ENCODE peak calls at places on chromosomes 16 and 17, in ten cellular contexts. S is GM23248; F is PC-3; O is right lobe of liver; B is substantia nigra; J is uterus; Q is tibial nerve; R is small intestine; P is naive thymus-derived CD4-positive, alpha-beta T cell; D is breast epithelium. V is an unnamed sample.

GRCh38 chr17:79691931-79692330 is 38.8 kb upstream of the ENPP7 start:
- DNase-seq in Q (peak; percentile 15), J (peak; percentile 57), F (no peak), S (no peak), P (no peak), R (no peak), O (no peak), D (peak; percentile 27), B (peak; percentile 25), V (no peak)

GRCh38 chr16:70717817-70718216 is 32.0 kb upstream of the MTSS2 start:
- DNase-seq in O (no peak), B (no peak), S (no peak), D (no peak), J (no peak), Q (no peak), P (no peak), F (no peak), R (no peak), V (no peak)

GRCh38 chr17:59436900-59437299 is 105.4 kb downstream of the YPEL2 start:
- DNase-seq in P (no peak), Q (no peak), O (no peak), S (no peak), D (no peak), R (no peak), F (no peak), J (no peak), B (peak; percentile 6), V (no peak)

GRCh38 chr17:57343717-57344116 is 87.4 kb downstream of the MSI2 start:
- DNase-seq in S (no peak), J (no peak), B (no peak), P (no peak), R (no peak), O (no peak), F (no peak), D (no peak), Q (no peak), V (no peak)

GRCh38 chr17:57311281-57312216 is 55.2 kb downstream of the MSI2 start:
- DNase-seq in S (no peak), P (no peak), O (no peak), Q (no peak), D (no peak), R (peak; percentile 83), F (no peak), J (no peak), B (no peak), V (no peak)

GRCh38 chr17:61209524-61209923 is 190.1 kb upstream of the TBX2 start:
- DNase-seq in P (no peak), R (no peak), J (no peak), D (no peak), Q (peak; percentile 21), F (no peak), B (no peak), O (no peak), S (no peak), V (no peak)

GRCh38 chr17:29150191-29150590 is 30.0 kb downstream of the MYO18A start:
- DNase-seq in Q (no peak), O (peak; percentile 89), B (no peak), R (no peak), P (no peak), F (peak; percentile 25), J (no peak), S (no peak), D (peak; percentile 93), V (no peak)

GRCh38 chr17:59332890-59333377 is 1.5 kb downstream of the YPEL2 start:
- DNase-seq in F (peak; percentile 19), R (no peak), S (peak; percentile 67), J (peak; percentile 35), O (peak; percentile 56), B (peak; percentile 19), P (peak; percentile 3), Q (peak; percentile 62), D (peak; percentile 30), V (peak; percentile 52)

GRCh38 chr16:56307534-56307873 is 116.2 kb downstream of the GNAO1 start:
- DNase-seq in P (no peak), Q (no peak), S (no peak), D (no peak), J (no peak), O (no peak), F (no peak), B (no peak), R (no peak), V (no peak)

GRCh38 chr17:40355804-40356758 is 8.5 kb downstream of the GJD3 start:
- DNase-seq in S (no peak), F (no peak), P (no peak), D (no peak), B (no peak), R (no peak), J (peak; percentile 60), O (peak; percentile 63), Q (no peak), V (peak; percentile 48)

GRCh38 chr16:1900452-1900774 is 17.8 kb downstream of the HS3ST6 start:
- DNase-seq in J (no peak), R (no peak), Q (no peak), S (no peak), B (no peak), O (no peak), F (no peak), D (no peak), P (no peak), V (no peak)

DNA sequence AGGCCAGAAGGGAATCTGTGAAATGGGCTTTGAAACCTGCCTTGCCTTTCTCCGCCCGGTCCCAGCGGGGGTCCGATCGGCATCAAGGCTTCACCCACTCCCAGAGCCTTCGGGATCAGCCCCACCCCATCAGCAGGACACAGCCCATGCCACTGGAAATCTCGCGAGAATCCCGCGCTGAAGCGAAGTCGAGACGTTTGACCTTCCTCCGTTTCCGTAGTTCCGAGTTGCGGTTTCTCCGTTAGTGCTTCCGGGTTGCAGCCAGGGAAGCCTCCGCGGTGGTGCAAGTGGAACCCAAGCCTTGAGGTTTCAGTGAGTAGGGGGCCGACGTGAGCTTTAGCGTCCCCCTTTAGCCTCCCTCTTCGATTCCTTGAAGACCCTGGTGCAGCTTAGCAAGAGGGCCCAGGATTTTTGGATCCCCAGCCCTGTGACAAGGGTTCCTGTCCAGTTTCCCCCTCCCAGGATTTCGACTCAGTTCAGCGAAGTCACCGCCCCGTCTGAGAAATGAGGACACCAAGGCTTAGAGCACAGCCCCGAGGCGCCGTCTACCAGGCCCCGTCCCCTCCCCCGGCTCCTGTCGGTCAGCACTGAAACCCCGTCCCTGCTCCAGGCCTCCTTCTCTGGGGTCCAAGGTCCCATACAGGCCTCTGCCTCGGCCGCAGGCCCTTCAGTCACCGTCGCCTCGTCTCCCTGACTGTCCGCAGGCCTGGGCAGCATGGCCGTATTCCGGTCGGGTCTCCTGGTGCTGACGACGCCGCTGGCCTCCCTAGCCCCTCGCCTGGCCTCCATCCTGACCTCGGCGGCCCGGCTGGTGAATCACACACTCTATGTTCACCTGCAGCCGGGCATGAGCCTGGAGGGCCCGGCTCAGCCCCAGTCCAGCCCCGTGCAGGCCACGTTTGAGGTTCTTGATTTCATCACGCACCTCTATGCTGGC is at the start of gene COASY:
- DNase-seq in S (peak; percentile 98), R (peak; percentile 98), D (peak; percentile 93), P (peak; percentile 87), J (peak; percentile 96), B (peak; percentile 87), F (peak; percentile 94), Q (peak; percentile 97), O (peak; percentile 95), V (peak; percentile 97)
- H3K27ac ChIP-seq in S (peak within 1 kb of the TSS; percentile 86), R (peak within 1 kb of the TSS; percentile 90), D (peak within 1 kb of the TSS; percentile 95), P (peak within 1 kb of the TSS; percentile 84), J (peak within 1 kb of the TSS; percentile 74), B (peak within 1 kb of the TSS; percentile 83), F (peak within 1 kb of the TSS; percentile 76), Q (peak within 1 kb of the TSS; percentile 95), O (peak within 1 kb of the TSS; percentile 82), V (peak within 1 kb of the TSS; percentile 73)

DNA sequence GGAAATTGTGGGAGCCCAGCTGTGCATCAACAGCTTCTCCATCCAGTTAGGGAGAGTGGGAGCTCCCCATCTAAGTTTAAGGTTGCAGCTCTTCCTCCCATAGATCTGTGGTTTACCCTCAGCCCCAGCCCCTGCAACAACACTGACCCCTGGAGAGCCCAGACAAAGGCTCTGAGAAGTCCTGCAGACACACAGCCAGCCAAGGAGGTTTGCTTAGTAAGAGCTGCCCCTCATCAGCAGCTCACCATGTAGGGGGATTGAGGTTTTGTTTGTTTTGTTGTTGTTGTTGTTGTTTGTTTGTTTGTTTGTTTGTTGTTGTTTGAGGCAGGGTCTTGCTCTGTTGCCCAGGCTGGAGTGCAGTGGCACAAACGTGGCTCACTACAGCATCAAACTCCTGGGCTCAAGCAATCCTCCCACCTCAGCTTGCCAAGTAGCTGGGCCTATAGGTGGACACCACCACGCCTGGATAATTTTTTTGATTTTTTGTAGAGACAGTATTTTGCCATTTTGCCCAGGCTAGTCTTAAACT is 138.6 kb downstream of the CLEC16A start:
- DNase-seq in O (no peak), J (no peak), R (no peak), D (no peak), Q (no peak), S (no peak), B (no peak), F (no peak), P (no peak), V (no peak)
- H3K27ac ChIP-seq in O (no peak overlapping the region), J (no peak overlapping the region), R (no peak overlapping the region), D (no peak overlapping the region), Q (no peak overlapping the region), S (no peak overlapping the region), B (no peak overlapping the region), F (no peak overlapping the region), P (no peak overlapping the region), V (no peak overlapping the region)

GRCh38 chr17:82223517-82223916 is 5.3 kb upstream of the SLC16A3 start:
- DNase-seq in P (no peak), J (no peak), D (no peak), Q (no peak), O (no peak), B (no peak), F (no peak), R (no peak), S (no peak), V (no peak)

GRCh38 chr17:82221341-82221902 is 7.4 kb upstream of the SLC16A3 start:
- DNase-seq in D (no peak), J (no peak), Q (no peak), B (no peak), R (no peak), P (no peak), F (no peak), S (no peak), O (no peak), V (no peak)

GRCh38 chr17:82224666-82225065 is 4.2 kb upstream of the SLC16A3 start:
- DNase-seq in J (no peak), B (no peak), Q (no peak), D (no peak), S (no peak), R (no peak), F (no peak), O (no peak), P (no peak), V (no peak)

GRCh38 chr17:82225368-82226029 is 3.3 kb upstream of the SLC16A3 start:
- DNase-seq in S (no peak), D (no peak), B (no peak), F (no peak), Q (no peak), O (no peak), P (no peak), R (no peak), J (peak; percentile 13), V (peak; percentile 41)

GRCh38 chr17:82222816-82223215 is 6.0 kb upstream of the SLC16A3 start:
- DNase-seq in J (no peak), D (no peak), P (no peak), R (no peak), O (no peak), B (no peak), S (no peak), F (no peak), Q (no peak), V (peak; percentile 43)
- H3K27ac ChIP-seq in J (no peak overlapping the region), D (no peak overlapping the region), P (no peak overlapping the region), R (no peak overlapping the region), O (no peak overlapping the region), B (no peak overlapping the region), S (no peak overlapping the region), F (no peak overlapping the region), Q (no peak overlapping the region), V (no peak overlapping the region)

GRCh38 chr17:4527552-4527951 is 27.6 kb downstream of the MYBBP1A start:
- DNase-seq in J (no peak), S (no peak), R (no peak), O (no peak), F (no peak), B (no peak), Q (no peak), P (no peak), D (no peak), V (no peak)
- H3K27ac ChIP-seq in J (no peak overlapping the region), S (no peak overlapping the region), R (peak overlapping the region; percentile 46), O (no peak overlapping the region), F (no peak overlapping the region), B (peak overlapping the region; percentile 60), Q (no peak overlapping the region), P (no peak overlapping the region), D (no peak overlapping the region), V (no peak overlapping the region)

V was measured in lower lobe of right lung.